ENCODE peak calls at places on chromosomes 1 and 21, in six cellular contexts. One of them, this sample, is unnamed.

GRCh38 chr1:152166966-152167365 is 7.9 kb upstream of the RPTN start:
- DNase-seq in GM23248: no peak
- DNase-seq in trophoblast cell: no peak
- DNase-seq in H9: no peak
- DNase-seq in HCT116: no peak
- DNase-seq in mesendoderm: no peak
- DNase-seq in this sample: no peak

GRCh38 chr1:169103443-169103842 is 3.0 kb upstream of the ATP1B1 start:
- DNase-seq in trophoblast cell: no peak
- DNase-seq in H9: no peak
- DNase-seq in mesendoderm: no peak
- DNase-seq in HCT116: no peak
- DNase-seq in GM23248: no peak
- DNase-seq in this sample: no peak

GRCh38 chr1:165353731-165354671 is 2.5 kb downstream of the LMX1A start:
- DNase-seq in H9: peak; percentile 45
- DNase-seq in GM23248: no peak
- DNase-seq in mesendoderm: peak; percentile 56
- DNase-seq in HCT116: no peak
- DNase-seq in trophoblast cell: no peak
- DNase-seq in this sample: no peak

GRCh38 chr1:233157245-233157644 is 138.3 kb downstream of the PCNX2 start:
- DNase-seq in GM23248: no peak
- DNase-seq in H9: no peak
- DNase-seq in HCT116: no peak
- DNase-seq in mesendoderm: no peak
- DNase-seq in trophoblast cell: no peak
- DNase-seq in this sample: no peak

GRCh38 chr21:34745557-34746255 is 76.9 kb downstream of the CLIC6 start:
- DNase-seq in mesendoderm: peak; percentile 98
- DNase-seq in HCT116: peak; percentile 77
- DNase-seq in trophoblast cell: peak; percentile 91
- DNase-seq in H9: peak; percentile 86
- DNase-seq in GM23248: peak; percentile 90
- DNase-seq in this sample: peak; percentile 56

GRCh38 chr1:40397258-40397657 is 23.7 kb downstream of the SMAP2 start:
- DNase-seq in HCT116: no peak
- DNase-seq in H9: no peak
- DNase-seq in GM23248: no peak
- DNase-seq in trophoblast cell: no peak
- DNase-seq in mesendoderm: no peak
- DNase-seq in this sample: no peak

GRCh38 chr1:55428944-55429931 is 214.1 kb upstream of the USP24 start:
- DNase-seq in mesendoderm: peak; percentile 92
- DNase-seq in GM23248: peak; percentile 95
- DNase-seq in H9: peak; percentile 38
- DNase-seq in HCT116: peak; percentile 100
- DNase-seq in trophoblast cell: peak; percentile 98
- DNase-seq in this sample: peak; percentile 95

GRCh38 chr1:43329995-43330751 is 7.4 kb upstream of the MPL start:
- DNase-seq in H9: peak; percentile 76
- DNase-seq in GM23248: peak; percentile 86
- DNase-seq in mesendoderm: peak; percentile 91
- DNase-seq in trophoblast cell: peak; percentile 20
- DNase-seq in HCT116: no peak
- DNase-seq in this sample: peak; percentile 61

GRCh38 chr1:202241376-202242079 is 47.9 kb downstream of the LGR6 start:
- DNase-seq in H9: peak; percentile 17
- DNase-seq in HCT116: no peak
- DNase-seq in mesendoderm: no peak
- DNase-seq in trophoblast cell: no peak
- DNase-seq in GM23248: no peak
- DNase-seq in this sample: peak; percentile 73

GRCh38 chr1:180229483-180230415 is at the start of gene LHX4:
- DNase-seq in mesendoderm: peak; percentile 90
- DNase-seq in trophoblast cell: peak; percentile 63
- DNase-seq in GM23248: peak; percentile 55
- DNase-seq in HCT116: no peak
- DNase-seq in H9: peak; percentile 90
- DNase-seq in this sample: peak; percentile 40

GRCh38 chr1:48524892-48525467 is 53.0 kb upstream of the SPATA6 start:
- DNase-seq in H9: no peak
- DNase-seq in mesendoderm: no peak
- DNase-seq in HCT116: no peak
- DNase-seq in trophoblast cell: no peak
- DNase-seq in GM23248: peak; percentile 7
- DNase-seq in this sample: no peak

GRCh38 chr1:203104789-203105188 is 19.0 kb upstream of the MYOG start:
- DNase-seq in H9: no peak
- DNase-seq in mesendoderm: no peak
- DNase-seq in HCT116: no peak
- DNase-seq in trophoblast cell: peak; percentile 77
- DNase-seq in GM23248: no peak
- DNase-seq in this sample: no peak

GRCh38 chr1:226046240-226046639 is 16.3 kb upstream of the H3-3A start:
- DNase-seq in HCT116: no peak
- DNase-seq in H9: no peak
- DNase-seq in GM23248: peak; percentile 91
- DNase-seq in trophoblast cell: peak; percentile 44
- DNase-seq in mesendoderm: no peak
- DNase-seq in this sample: no peak

GRCh38 chr1:23530089-23530749 is 814 bp downstream of the E2F2 start:
- DNase-seq in GM23248: no peak
- DNase-seq in mesendoderm: no peak
- DNase-seq in trophoblast cell: no peak
- DNase-seq in HCT116: no peak
- DNase-seq in H9: no peak
- DNase-seq in this sample: no peak

GRCh38 chr1:164609084-164609483 is 50.1 kb downstream of the PBX1 start:
- DNase-seq in mesendoderm: no peak
- DNase-seq in trophoblast cell: peak; percentile 55
- DNase-seq in HCT116: no peak
- DNase-seq in GM23248: no peak
- DNase-seq in H9: no peak
- DNase-seq in this sample: no peak

GRCh38 chr21:8993943-8994639 is 1527.3 kb upstream of the TPTE start:
- DNase-seq in H9: no peak
- DNase-seq in HCT116: no peak
- DNase-seq in GM23248: no peak
- DNase-seq in trophoblast cell: no peak
- DNase-seq in mesendoderm: no peak
- DNase-seq in this sample: peak; percentile 34

GRCh38 chr1:244303610-244303969 is 148.1 kb downstream of the ADSS2 start:
- DNase-seq in H9: no peak
- DNase-seq in GM23248: no peak
- DNase-seq in trophoblast cell: peak; percentile 15
- DNase-seq in mesendoderm: no peak
- DNase-seq in HCT116: no peak
- DNase-seq in this sample: peak; percentile 3

GRCh38 chr1:11412166-11412565 is 66.8 kb upstream of the DISP3 start:
- DNase-seq in GM23248: no peak
- DNase-seq in trophoblast cell: no peak
- DNase-seq in H9: no peak
- DNase-seq in mesendoderm: no peak
- DNase-seq in HCT116: no peak
- DNase-seq in this sample: no peak

GRCh38 chr1:46246548-46247432 is 773 bp upstream of the RAD54L start:
- DNase-seq in H9: no peak
- DNase-seq in GM23248: peak; percentile 72
- DNase-seq in HCT116: no peak
- DNase-seq in mesendoderm: no peak
- DNase-seq in trophoblast cell: peak; percentile 91
- DNase-seq in this sample: peak; percentile 82

DNA sequence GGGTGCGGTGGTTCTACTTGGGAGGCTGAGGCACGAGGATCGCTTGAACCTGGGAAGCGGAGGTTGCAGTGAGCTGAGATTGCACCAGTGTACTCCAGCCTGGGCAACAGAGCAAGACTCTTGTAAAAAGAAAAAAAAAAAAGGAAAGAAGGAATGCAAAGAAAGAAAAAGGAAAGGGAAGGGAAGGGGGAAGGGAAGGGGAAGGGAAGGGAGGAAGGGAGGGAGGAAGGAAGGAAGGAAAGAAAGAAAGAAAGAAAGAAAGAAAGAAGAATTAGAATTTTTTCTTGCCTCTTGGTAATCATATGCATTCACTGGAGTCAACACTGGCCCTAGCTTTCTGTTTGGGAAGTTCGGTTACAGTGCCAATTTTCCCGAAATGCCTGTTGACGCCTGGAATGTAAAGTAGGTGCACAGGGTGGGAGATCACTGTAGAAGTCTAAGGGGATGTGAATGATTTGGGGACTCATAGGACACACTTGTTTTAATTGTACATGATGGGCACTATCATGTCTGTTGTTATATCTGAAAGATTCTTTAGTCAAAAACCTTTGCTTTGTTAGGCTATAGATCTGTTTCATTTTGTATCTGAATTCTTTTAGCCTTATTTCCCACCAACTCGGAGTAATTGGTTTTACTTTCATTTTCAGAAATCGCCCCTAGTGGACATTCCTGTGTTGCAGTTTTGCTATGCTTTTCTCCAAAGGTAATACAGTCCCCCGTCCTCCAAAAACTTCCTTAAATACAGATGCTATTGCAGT is 59.8 kb upstream of the MORC3 start:
- DNase-seq in mesendoderm: peak; percentile 53
- DNase-seq in trophoblast cell: peak; percentile 84
- DNase-seq in HCT116: peak; percentile 24
- DNase-seq in GM23248: peak; percentile 79
- DNase-seq in H9: no peak
- DNase-seq in this sample: peak; percentile 29
- H3K4me2 ChIP-seq in mesendoderm: no peak overlapping the region
- H3K4me2 ChIP-seq in trophoblast cell: no peak overlapping the region
- H3K4me2 ChIP-seq in HCT116: peak overlapping the region; percentile 83
- H3K4me2 ChIP-seq in GM23248: peak overlapping the region; percentile 93
- H3K4me2 ChIP-seq in H9: no peak overlapping the region
- H3K4me2 ChIP-seq in this sample: peak overlapping the region; percentile 84

DNA sequence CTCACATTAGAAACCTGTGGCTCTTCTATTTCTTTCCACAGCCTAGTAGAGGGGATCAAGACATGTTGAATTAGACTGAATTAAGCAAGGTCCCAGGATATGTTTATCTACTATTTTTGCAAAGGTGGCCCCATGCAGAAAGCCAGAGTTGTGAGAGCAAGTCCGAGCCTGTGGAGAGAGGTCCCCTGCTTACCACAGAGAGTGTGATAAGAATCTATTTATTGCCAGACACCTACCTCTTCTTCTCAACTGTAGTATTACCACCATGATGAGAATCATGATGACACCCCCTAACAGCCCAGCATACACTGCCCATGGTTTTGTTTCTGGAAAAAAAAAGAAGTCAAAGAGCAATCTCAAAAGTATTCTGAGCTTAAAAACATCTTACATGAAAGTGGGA is 23.0 kb downstream of the SLAMF1 start:
- DNase-seq in GM23248: no peak
- DNase-seq in H9: no peak
- DNase-seq in HCT116: no peak
- DNase-seq in mesendoderm: no peak
- DNase-seq in trophoblast cell: no peak
- DNase-seq in this sample: no peak
- H3K4me2 ChIP-seq in GM23248: no peak overlapping the region
- H3K4me2 ChIP-seq in H9: no peak overlapping the region
- H3K4me2 ChIP-seq in HCT116: no peak overlapping the region
- H3K4me2 ChIP-seq in mesendoderm: no peak overlapping the region
- H3K4me2 ChIP-seq in trophoblast cell: no peak overlapping the region
- H3K4me2 ChIP-seq in this sample: no peak overlapping the region

DNA sequence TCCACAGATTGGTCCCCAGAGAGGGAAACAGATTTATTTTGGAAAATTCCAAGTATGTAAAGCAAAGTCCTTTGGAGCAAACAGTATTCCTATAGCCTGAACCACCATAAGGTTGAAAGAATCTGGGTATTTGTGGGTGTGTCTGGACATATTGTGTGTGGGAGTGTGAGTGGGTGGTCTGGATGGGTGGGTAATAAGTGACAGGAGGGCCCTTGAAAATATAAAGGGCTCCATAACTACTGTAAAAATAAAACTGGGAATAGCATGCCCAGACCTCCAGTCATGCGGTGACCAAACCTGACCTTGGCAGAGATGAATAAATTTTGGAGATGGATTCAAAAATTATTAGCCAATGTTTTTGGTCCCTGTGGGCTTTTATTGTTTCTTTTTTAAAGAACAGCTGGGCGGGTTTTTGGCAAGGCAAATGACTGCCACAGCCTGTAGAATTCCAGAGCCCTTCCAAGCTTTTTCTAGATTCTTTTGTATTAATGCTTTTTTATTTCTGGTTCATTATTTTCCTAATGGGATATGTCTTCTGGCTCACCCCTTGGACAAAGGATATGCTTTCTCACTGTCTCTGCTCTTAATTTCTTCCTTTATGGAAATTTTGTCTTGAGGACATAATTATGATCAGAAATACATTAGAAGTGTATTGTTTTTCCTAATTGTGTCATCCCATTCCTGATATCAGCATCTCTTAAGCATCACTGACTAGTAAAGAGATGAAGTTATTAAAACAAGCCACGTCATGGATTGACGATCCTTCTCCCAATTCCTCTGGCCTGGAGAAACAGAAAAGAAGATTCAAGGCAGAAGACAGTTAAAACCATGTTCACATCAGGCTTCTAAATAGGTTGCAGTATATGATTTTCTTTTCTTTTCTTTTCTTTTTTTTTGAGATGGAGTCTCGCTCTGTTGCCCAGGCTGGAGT is 69.5 kb downstream of the NTMT2 start:
- DNase-seq in H9: no peak
- DNase-seq in mesendoderm: no peak
- DNase-seq in trophoblast cell: no peak
- DNase-seq in GM23248: peak; percentile 35
- DNase-seq in HCT116: no peak
- DNase-seq in this sample: no peak
- H3K4me2 ChIP-seq in H9: no peak overlapping the region
- H3K4me2 ChIP-seq in mesendoderm: no peak overlapping the region
- H3K4me2 ChIP-seq in trophoblast cell: no peak overlapping the region
- H3K4me2 ChIP-seq in GM23248: no peak overlapping the region
- H3K4me2 ChIP-seq in HCT116: no peak overlapping the region
- H3K4me2 ChIP-seq in this sample: no peak overlapping the region

GRCh38 chr1:91282695-91283420 is 121.8 kb downstream of the HFM1 start:
- DNase-seq in HCT116: peak; percentile 71
- DNase-seq in H9: peak; percentile 64
- DNase-seq in trophoblast cell: peak; percentile 85
- DNase-seq in mesendoderm: peak; percentile 88
- DNase-seq in GM23248: peak; percentile 79
- DNase-seq in this sample: peak; percentile 66

GRCh38 chr1:91281782-91282181 is 122.9 kb downstream of the HFM1 start:
- DNase-seq in GM23248: no peak
- DNase-seq in trophoblast cell: no peak
- DNase-seq in HCT116: no peak
- DNase-seq in H9: no peak
- DNase-seq in mesendoderm: no peak
- DNase-seq in this sample: no peak

GRCh38 chr1:91278754-91279153 is 125.9 kb downstream of the HFM1 start:
- DNase-seq in HCT116: peak; percentile 12
- DNase-seq in H9: no peak
- DNase-seq in trophoblast cell: peak; percentile 70
- DNase-seq in mesendoderm: peak; percentile 55
- DNase-seq in GM23248: peak; percentile 34
- DNase-seq in this sample: no peak

DNA sequence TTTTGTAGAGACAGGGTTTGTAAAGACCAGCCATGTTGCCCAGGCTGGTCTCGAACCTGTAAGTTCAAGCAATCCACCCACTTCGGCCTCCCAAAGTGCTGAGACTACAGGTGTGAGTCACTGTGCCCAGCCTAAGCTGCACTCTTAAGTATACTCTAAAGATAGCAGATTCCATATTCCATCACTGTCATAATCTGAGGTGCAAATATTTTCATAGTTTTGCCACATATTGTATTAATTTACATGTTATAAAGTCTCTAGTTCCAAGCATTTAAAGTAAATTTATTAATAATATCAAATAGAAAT is 121.3 kb downstream of the HFM1 start:
- DNase-seq in HCT116: no peak
- DNase-seq in GM23248: peak; percentile 21
- DNase-seq in trophoblast cell: no peak
- DNase-seq in H9: no peak
- DNase-seq in mesendoderm: peak; percentile 16
- DNase-seq in this sample: no peak
- H3K4me2 ChIP-seq in HCT116: no peak overlapping the region
- H3K4me2 ChIP-seq in GM23248: no peak overlapping the region
- H3K4me2 ChIP-seq in trophoblast cell: no peak overlapping the region
- H3K4me2 ChIP-seq in H9: no peak overlapping the region
- H3K4me2 ChIP-seq in mesendoderm: no peak overlapping the region
- H3K4me2 ChIP-seq in this sample: no peak overlapping the region

This sample was measured in PC-9.